ENCODE peak calls at places on chromosome 18, in four cellular contexts. Q is breast epithelium, L is neural progenitor cell, B is GM23248. I is an unnamed sample.

GRCh38 chr18:49473721-49474120 is 13.3 kb upstream of the DYM start:
- DNase-seq in Q (no peak), B (no peak), L (no peak), I (no peak)

GRCh38 chr18:9104244-9104901 is 1.9 kb downstream of the NDUFV2 start:
- DNase-seq in L (no peak), Q (no peak), B (peak), I (no peak)

GRCh38 chr18:49704334-49704733 is 109.0 kb downstream of the ACAA2 start:
- DNase-seq in B (no peak), Q (no peak), L (no peak), I (no peak)

GRCh38 chr18:29096380-29096779 is 919.5 kb upstream of the CDH2 start:
- DNase-seq in B (no peak), Q (no peak), L (no peak), I (no peak)

GRCh38 chr18:62329676-62330454 is 4.8 kb downstream of the TNFRSF11A start:
- DNase-seq in B (peak), Q (no peak), L (no peak), I (no peak)

GRCh38 chr18:45526120-45526841 is 89.0 kb upstream of the SLC14A2 start:
- DNase-seq in Q (no peak), L (no peak), B (peak), I (no peak)

GRCh38 chr18:49399003-49399402 is 61.4 kb downstream of the DYM start:
- DNase-seq in L (no peak), B (no peak), Q (no peak), I (no peak)

GRCh38 chr18:23998811-23999210 is 15.7 kb upstream of the TTC39C start:
- DNase-seq in Q (no peak), B (peak), L (no peak), I (no peak)

GRCh38 chr18:35038029-35038428 is 3.2 kb upstream of the MAPRE2 start:
- DNase-seq in B (no peak), L (no peak), Q (no peak), I (no peak)

GRCh38 chr18:76689646-76690264 is 132.6 kb upstream of the ZNF236 start:
- DNase-seq in B (peak), L (peak), Q (no peak), I (no peak)

GRCh38 chr18:74420491-74420890 is 36.6 kb downstream of the DIPK1C start:
- DNase-seq in B (no peak), L (no peak), Q (no peak), I (no peak)

GRCh38 chr18:8786766-8787670 is 81.7 kb downstream of the MTCL1 start:
- DNase-seq in Q (no peak), L (peak), B (no peak), I (no peak)

GRCh38 chr18:52715961-52716360 is 376.0 kb downstream of the DCC start:
- DNase-seq in Q (no peak), L (no peak), B (no peak), I (no peak)

GRCh38 chr18:62982600-62983251 is 267.4 kb downstream of the PHLPP1 start:
- DNase-seq in Q (no peak), B (peak), L (peak), I (no peak)

GRCh38 chr18:11136241-11136640 is 13.1 kb downstream of the PIEZO2 start:
- DNase-seq in B (no peak), L (peak), Q (no peak), I (no peak)

GRCh38 chr18:73144030-73144429 is 276.2 kb upstream of the NETO1 start:
- DNase-seq in Q (no peak), L (no peak), B (no peak), I (no peak)

GRCh38 chr18:60377778-60378469 is 5.3 kb upstream of the MC4R start:
- DNase-seq in L (no peak), B (no peak), Q (no peak), I (no peak)

GRCh38 chr18:60372141-60372540 is 434 bp downstream of the MC4R start:
- DNase-seq in L (no peak), Q (no peak), B (peak), I (no peak)

DNA sequence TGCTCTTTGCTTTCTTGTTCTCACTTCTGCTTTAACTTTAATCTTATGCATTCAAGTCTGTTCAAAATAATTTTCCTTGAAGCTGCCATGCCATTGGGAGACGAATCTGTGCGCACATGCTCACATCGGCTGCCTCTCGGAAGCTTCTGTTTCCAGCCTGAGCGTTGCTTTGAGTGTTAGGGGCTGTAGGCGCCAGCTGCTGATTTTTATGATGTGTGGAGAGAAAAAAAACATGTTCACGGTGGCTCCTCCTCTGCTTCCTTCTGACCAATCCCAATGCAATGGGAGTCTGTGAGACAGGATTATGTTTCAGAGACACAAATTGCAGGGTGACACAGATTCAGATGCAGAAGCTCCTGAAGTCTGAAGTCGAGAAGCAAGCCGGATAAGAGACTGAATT is at the start of gene MC4R:
- DNase-seq in L (peak), Q (no peak), B (peak), I (no peak)
- H3K4me3 ChIP-seq in L (no peak), Q (peak), B (peak), I (no peak)

GRCh38 chr18:12327510-12328178 is 19.6 kb downstream of the TUBB6 start:
- DNase-seq in Q (peak), B (peak), L (peak), I (peak)
- H3K27ac ChIP-seq in Q (no peak), B (peak), L (no peak), I (peak)

GRCh38 chr18:57845468-57846103 is 42.5 kb upstream of the ATP8B1 start:
- DNase-seq in L (no peak), B (no peak), Q (no peak), I (no peak)
- H3K4me3 ChIP-seq in L (no peak), B (no peak), Q (no peak), I (no peak)

DNA sequence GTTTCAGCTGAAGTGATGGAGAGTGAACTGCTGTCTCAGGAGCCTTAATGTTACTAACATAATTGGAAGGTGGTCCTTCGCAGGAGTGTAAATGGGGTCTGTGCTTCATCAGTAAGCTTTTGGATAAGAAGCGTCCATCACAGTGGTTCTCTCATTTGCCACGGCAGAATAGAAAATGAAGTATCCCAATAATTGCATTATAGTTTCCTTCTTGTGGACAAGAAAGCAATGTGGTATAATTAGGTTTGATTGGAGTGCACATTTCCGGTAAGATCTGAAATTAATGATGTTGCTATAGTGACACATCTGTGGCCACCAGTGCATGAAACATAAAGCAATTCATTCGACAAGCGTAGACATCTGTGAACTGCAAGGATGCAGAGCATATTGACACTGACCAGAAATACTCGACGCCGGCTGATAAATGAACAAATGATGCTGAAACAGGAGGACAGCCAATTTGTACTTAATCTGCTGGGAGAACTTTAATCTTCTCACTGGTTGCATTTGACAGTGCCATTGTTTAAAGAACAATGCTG is 112.3 kb upstream of the NFATC1 start:
- DNase-seq in L (no peak), B (no peak), Q (no peak), I (no peak)
- H3K27ac ChIP-seq in L (no peak), B (no peak), Q (no peak), I (no peak)

DNA sequence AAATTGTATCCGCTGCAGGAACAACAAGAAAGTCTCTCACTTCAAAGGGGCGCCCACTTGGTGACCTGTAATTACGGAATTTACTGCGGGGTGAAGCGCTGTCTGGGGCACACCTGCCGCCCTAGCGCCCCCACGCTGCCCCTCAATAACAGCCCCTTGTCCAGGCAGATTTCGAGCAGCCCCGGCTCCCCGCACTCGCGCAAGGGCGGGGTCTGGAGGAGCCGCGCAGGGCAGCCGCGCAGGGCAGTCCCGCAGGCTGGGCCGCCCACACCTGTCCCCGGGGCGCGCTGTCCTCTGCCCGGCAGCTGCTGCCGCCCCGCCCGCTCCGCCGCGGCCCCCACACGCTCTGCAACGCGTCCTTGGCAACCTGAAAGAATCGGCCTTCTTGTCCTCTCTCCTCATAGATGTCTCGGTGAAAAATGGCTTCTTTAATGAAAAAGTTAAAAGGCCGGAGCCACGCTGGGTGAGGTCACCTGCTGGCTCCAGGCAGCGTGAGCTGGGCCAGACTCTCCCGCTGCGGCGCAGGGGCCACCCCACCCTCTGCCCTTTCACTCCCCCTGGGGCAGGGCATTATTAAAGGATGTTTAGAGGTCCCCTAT is 218.1 kb downstream of the VAPA start:
- DNase-seq in Q (no peak), B (peak), L (peak), I (no peak)
- H3K4me3 ChIP-seq in Q (peak), B (peak), L (peak), I (peak)

GRCh38 chr18:48043166-48043565 is 112.7 kb upstream of the SMAD2 start:
- DNase-seq in L (no peak), Q (no peak), B (no peak), I (no peak)
- H3K27ac ChIP-seq in L (no peak), Q (no peak), B (no peak), I (no peak)

I was measured in thoracic aorta.